ENCODE peak calls at places on chromosomes 11 and 22, in six cellular contexts. N, F, J, E, Z and Y are unnamed samples.

GRCh38 chr11:120168108-120168959 is 30.4 kb upstream of the TRIM29 start:
- DNase-seq in N (no peak), F (no peak), J (no peak), E (no peak), Z (no peak), Y (no peak)

GRCh38 chr11:61532136-61533038 is 23.8 kb downstream of the LRRC10B start:
- DNase-seq in N (peak), F (peak), J (no peak), E (no peak), Z (peak), Y (peak)

GRCh38 chr11:48088682-48089050 is 108.3 kb downstream of the PTPRJ start:
- DNase-seq in N (no peak), F (no peak), J (no peak), E (no peak), Z (no peak), Y (peak)

GRCh38 chr11:95152878-95153856 is 63.5 kb downstream of the ENDOD1 start:
- DNase-seq in N (no peak), F (no peak), J (no peak), E (no peak), Z (peak), Y (no peak)

GRCh38 chr22:48651036-48651890 is 1176.4 kb downstream of the BRD1 start:
- DNase-seq in N (no peak), F (no peak), J (peak), E (no peak), Z (no peak), Y (no peak)

GRCh38 chr11:116162541-116163230 is 610.1 kb downstream of the BUD13 start:
- DNase-seq in N (no peak), F (no peak), J (no peak), E (no peak), Z (no peak), Y (no peak)

GRCh38 chr22:38284042-38284402 is 11.2 kb upstream of the TMEM184B start:
- DNase-seq in N (no peak), F (peak), J (no peak), E (peak), Z (no peak), Y (peak)

GRCh38 chr11:126282361-126282741 is 542 bp upstream of the TIRAP start:
- DNase-seq in N (peak), F (peak), J (peak), E (peak), Z (peak), Y (peak)

GRCh38 chr11:12377106-12377823 is at the start of gene PARVA:
- DNase-seq in N (peak), F (peak), J (peak), E (peak), Z (no peak), Y (peak)

GRCh38 chr11:129117595-129118350 is 74.4 kb downstream of the ARHGAP32 start:
- DNase-seq in N (peak), F (peak), J (no peak), E (peak), Z (peak), Y (peak)

GRCh38 chr22:46085831-46086576 is 64.3 kb upstream of the PPARA start:
- DNase-seq in N (peak), F (peak), J (peak), E (peak), Z (no peak), Y (no peak)

GRCh38 chr11:122399375-122399774 is 256.1 kb upstream of the UBASH3B start:
- DNase-seq in N (no peak), F (no peak), J (no peak), E (no peak), Z (no peak), Y (no peak)

GRCh38 chr11:62428871-62429601 is 10.2 kb downstream of the SCGB1A1 start:
- DNase-seq in N (no peak), F (no peak), J (no peak), E (no peak), Z (no peak), Y (no peak)

GRCh38 chr11:128757886-128758612 is 64.2 kb downstream of the FLI1 start:
- DNase-seq in N (peak), F (no peak), J (peak), E (no peak), Z (no peak), Y (no peak)

GRCh38 chr11:86688398-86689179 is 16.2 kb upstream of the ME3 start:
- DNase-seq in N (no peak), F (peak), J (no peak), E (peak), Z (no peak), Y (peak)

GRCh38 chr11:43866520-43866919 is 14.1 kb upstream of the ALKBH3 start:
- DNase-seq in N (no peak), F (peak), J (no peak), E (peak), Z (no peak), Y (peak)

GRCh38 chr11:111494040-111494439 is 18.1 kb downstream of the BTG4 start:
- DNase-seq in N (no peak), F (no peak), J (no peak), E (no peak), Z (no peak), Y (no peak)

GRCh38 chr22:42676059-42676607 is 26.9 kb upstream of the CYB5R3 start:
- DNase-seq in N (no peak), F (peak), J (no peak), E (peak), Z (no peak), Y (no peak)

GRCh38 chr22:40426671-40427070 is 56.3 kb downstream of the SGSM3 start:
- DNase-seq in N (no peak), F (peak), J (no peak), E (peak), Z (no peak), Y (no peak)

GRCh38 chr22:35882226-35883027 is 146.2 kb downstream of the RBFOX2 start:
- DNase-seq in N (no peak), F (no peak), J (no peak), E (peak), Z (no peak), Y (peak)

GRCh38 chr11:3808846-3809623 is 675 bp downstream of the PGAP2 start:
- DNase-seq in N (peak), F (peak), J (no peak), E (peak), Z (peak), Y (peak)

GRCh38 chr11:28756977-28757376 is 648.8 kb downstream of the METTL15 start:
- DNase-seq in N (peak), F (peak), J (no peak), E (peak), Z (no peak), Y (peak)

GRCh38 chr22:47151490-47151889 is 389.0 kb downstream of the TBC1D22A start:
- DNase-seq in N (peak), F (peak), J (no peak), E (peak), Z (no peak), Y (peak)

GRCh38 chr22:17969732-17970131 is 54.6 kb downstream of the MICAL3 start:
- DNase-seq in N (peak), F (peak), J (no peak), E (peak), Z (no peak), Y (peak)

GRCh38 chr11:126526471-126526870 is 171.0 kb downstream of the ST3GAL4 start:
- DNase-seq in N (no peak), F (no peak), J (peak), E (no peak), Z (no peak), Y (no peak)

GRCh38 chr11:125772834-125773505 is 5.7 kb downstream of the PATE2 start:
- DNase-seq in N (no peak), F (peak), J (no peak), E (peak), Z (no peak), Y (peak)

GRCh38 chr11:131662310-131662709 is 291.9 kb downstream of the NTM start:
- DNase-seq in N (no peak), F (no peak), J (no peak), E (no peak), Z (no peak), Y (no peak)

GRCh38 chr11:6406370-6406769 is 12.5 kb downstream of the APBB1 start:
- DNase-seq in N (no peak), F (no peak), J (no peak), E (no peak), Z (no peak), Y (no peak)

GRCh38 chr11:3861698-3862097 is 6.2 kb downstream of the STIM1 start:
- DNase-seq in N (no peak), F (peak), J (no peak), E (no peak), Z (no peak), Y (peak)

GRCh38 chr11:45664376-45665205 is 831 bp downstream of the CHST1 start:
- DNase-seq in N (no peak), F (no peak), J (peak), E (no peak), Z (no peak), Y (no peak)

GRCh38 chr22:21000215-21000986 is 1.5 kb downstream of the THAP7 start:
- DNase-seq in N (peak), F (no peak), J (no peak), E (no peak), Z (no peak), Y (peak)

GRCh38 chr22:39314251-39314971 is 5.0 kb downstream of the RPL3 start:
- DNase-seq in N (no peak), F (no peak), J (no peak), E (no peak), Z (no peak), Y (no peak)

GRCh38 chr22:17802822-17803221 is 28.6 kb upstream of the BID start:
- DNase-seq in N (no peak), F (no peak), J (no peak), E (no peak), Z (no peak), Y (peak)

GRCh38 chr22:20438678-20439492 is 1.3 kb upstream of the SCARF2 start:
- DNase-seq in N (no peak), F (peak), J (peak), E (no peak), Z (no peak), Y (no peak)

GRCh38 chr11:11555228-11555627 is 66.6 kb downstream of the GALNT18 start:
- DNase-seq in N (no peak), F (no peak), J (peak), E (no peak), Z (no peak), Y (no peak)

GRCh38 chr11:134170177-134170908 is 53.4 kb downstream of the NCAPD3 start:
- DNase-seq in N (peak), F (no peak), J (no peak), E (no peak), Z (no peak), Y (peak)

GRCh38 chr11:134159652-134160051 is 64.1 kb downstream of the NCAPD3 start:
- DNase-seq in N (no peak), F (no peak), J (no peak), E (no peak), Z (no peak), Y (no peak)

GRCh38 chr11:134164490-134165370 is 59.0 kb downstream of the NCAPD3 start:
- DNase-seq in N (no peak), F (no peak), J (no peak), E (no peak), Z (no peak), Y (no peak)
- H3K4me3 ChIP-seq in N (no peak), F (no peak), J (no peak), E (no peak), Z (no peak), Y (no peak)

GRCh38 chr11:72676874-72677341 is 2.7 kb upstream of the PDE2A start:
- DNase-seq in N (peak), F (peak), J (peak), E (peak), Z (peak), Y (peak)

GRCh38 chr11:72673284-72673942 is 809 bp downstream of the PDE2A start:
- DNase-seq in N (no peak), F (no peak), J (no peak), E (no peak), Z (no peak), Y (no peak)

GRCh38 chr11:72672839-72673238 is 1.4 kb downstream of the PDE2A start:
- DNase-seq in N (no peak), F (no peak), J (no peak), E (no peak), Z (no peak), Y (no peak)

GRCh38 chr11:72675221-72675620 is 999 bp upstream of the PDE2A start:
- DNase-seq in N (no peak), F (no peak), J (no peak), E (no peak), Z (no peak), Y (no peak)

GRCh38 chr11:72673943-72674828 is at the start of gene PDE2A:
- DNase-seq in N (no peak), F (no peak), J (no peak), E (no peak), Z (no peak), Y (no peak)
- H3K4me3 ChIP-seq in N (no peak), F (no peak), J (no peak), E (no peak), Z (no peak), Y (no peak)

DNA sequence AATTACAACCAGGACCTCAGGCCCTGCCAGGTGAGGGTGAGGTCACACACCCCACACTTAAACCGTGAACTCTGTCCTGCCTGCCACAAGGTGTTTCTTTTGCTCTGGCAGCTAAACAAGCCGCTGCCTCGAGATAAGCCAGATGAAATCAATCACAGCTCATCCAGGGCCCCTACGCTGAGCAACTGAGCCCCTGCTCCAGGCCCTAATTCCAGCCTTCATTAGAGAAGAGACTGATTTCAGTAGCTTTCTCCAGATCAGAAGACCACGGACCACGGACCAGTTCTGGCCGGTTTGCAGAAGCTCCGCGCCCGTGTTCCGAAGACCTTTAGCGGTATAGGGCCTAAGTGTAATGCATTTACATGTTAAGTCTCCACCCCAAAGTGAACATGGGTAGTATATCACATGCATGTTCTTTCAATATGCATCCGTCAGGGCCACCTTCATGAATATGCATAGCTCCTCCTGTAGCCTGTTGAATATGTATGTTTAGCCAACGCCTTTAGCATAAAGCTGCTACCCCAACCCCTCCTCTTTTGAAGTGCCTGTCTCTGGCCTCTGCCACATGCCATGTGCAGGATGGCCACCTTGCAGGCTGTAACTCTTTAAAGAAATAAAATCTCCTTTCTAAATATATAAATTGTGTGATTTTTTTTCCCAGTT is 14.9 kb upstream of the RAC2 start:
- DNase-seq in N (no peak), F (no peak), J (no peak), E (no peak), Z (no peak), Y (no peak)
- H3K4me3 ChIP-seq in N (no peak), F (peak), J (no peak), E (no peak), Z (no peak), Y (peak)

GRCh38 chr22:30309981-30310672 is 16.6 kb downstream of the TBC1D10A start:
- DNase-seq in N (no peak), F (no peak), J (no peak), E (peak), Z (no peak), Y (peak)
- H3K4me3 ChIP-seq in N (no peak), F (no peak), J (no peak), E (no peak), Z (peak), Y (no peak)

DNA sequence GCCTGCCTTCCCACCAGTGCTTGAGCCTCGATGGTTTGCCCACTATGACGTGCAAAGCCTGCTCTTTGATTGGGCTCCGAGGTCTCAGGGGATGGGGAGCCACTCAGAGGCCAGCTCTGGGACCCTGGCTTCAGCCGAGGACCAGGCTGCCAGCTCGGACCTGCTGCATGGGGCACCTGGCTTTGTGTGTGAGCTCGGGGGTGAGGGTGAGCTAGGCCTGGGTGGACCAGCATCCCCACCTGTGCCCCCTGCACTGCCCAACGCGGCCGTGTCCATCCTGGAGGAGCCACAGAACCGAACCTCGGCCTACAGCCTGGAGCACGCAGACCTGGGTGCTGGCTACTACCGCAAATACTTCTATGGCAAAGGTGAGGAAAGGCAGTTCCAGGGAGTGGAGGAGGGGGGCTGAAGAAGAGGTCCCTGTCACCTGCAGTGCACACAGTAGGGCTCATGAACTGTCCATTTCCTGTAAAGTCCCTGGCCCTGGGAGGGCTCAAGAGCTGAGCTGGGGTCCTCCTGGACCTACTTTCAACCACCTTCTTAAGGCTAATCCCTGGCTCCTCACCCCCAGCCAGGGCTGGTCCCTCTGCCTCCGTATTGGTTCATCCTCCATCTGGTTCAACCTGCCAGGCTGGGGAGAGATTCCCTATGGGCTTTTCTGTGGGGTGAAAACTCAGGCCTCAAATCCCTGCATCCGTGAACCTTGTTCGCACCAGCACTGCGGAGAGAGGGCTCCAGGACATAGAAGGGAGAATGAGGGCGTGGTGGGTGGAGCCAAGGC is 3.5 kb downstream of the SIPA1 start:
- DNase-seq in N (no peak), F (no peak), J (no peak), E (no peak), Z (no peak), Y (no peak)
- H3K4me3 ChIP-seq in N (no peak), F (no peak), J (peak), E (no peak), Z (peak), Y (no peak)

GRCh38 chr11:67024410-67024809 is 1.5 kb downstream of the SYT12 start:
- DNase-seq in N (peak), F (no peak), J (no peak), E (no peak), Z (peak), Y (no peak)
- H3K4me3 ChIP-seq in N (no peak), F (no peak), J (no peak), E (no peak), Z (peak), Y (peak)

DNA sequence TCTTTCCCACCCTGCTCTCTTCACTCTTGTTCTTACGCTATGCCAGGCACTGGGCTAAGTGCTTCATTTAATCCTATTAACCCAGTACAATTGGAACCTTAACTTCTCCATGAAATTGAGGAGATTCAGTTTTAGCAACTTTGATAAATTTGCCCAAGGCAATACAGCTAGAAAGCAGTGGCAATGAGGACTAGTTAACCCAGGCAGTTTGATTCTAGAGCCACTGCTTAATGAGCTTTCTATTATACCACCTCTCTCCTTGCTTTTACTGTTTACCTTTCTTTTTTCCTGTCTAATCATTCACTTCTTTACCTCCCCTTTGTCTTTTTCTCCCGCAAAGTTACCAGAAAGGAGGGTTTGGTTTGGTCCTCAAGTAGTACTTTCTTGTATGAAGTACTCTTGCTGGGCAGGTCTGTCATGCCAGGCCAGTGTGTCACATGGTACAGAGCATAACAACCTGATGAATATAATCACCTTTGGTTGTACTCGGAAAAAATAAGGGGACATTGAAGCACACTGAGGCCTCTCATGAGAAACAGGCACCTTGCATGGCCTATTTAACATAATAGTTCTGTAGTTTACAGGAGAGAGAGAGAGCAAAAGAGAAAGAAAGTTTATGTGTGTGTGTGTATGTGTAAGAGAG is 70.6 kb downstream of the PDHX start:
- DNase-seq in N (no peak), F (no peak), J (no peak), E (no peak), Z (no peak), Y (no peak)
- H3K4me3 ChIP-seq in N (no peak), F (no peak), J (no peak), E (no peak), Z (no peak), Y (no peak)